ENCODE peak calls at places on chromosomes 13 and 19, in nine cellular contexts. Q, S, N, F, G, V, M, K and Y are unnamed samples.

GRCh38 chr13:40585911-40586471 is 80.5 kb downstream of the FOXO1 start:
- DNase-seq in Q (no peak), S (no peak), N (no peak), F (no peak), G (no peak), V (peak), M (peak), K (no peak), Y (no peak)

GRCh38 chr19:43546581-43546980 is 13.6 kb downstream of the ZNF575 start:
- DNase-seq in Q (no peak), S (no peak), N (no peak), F (no peak), G (no peak), V (no peak), M (no peak), K (no peak), Y (no peak)

GRCh38 chr13:103371271-103371670 is 305.1 kb upstream of the SLC10A2 start:
- DNase-seq in Q (no peak), S (no peak), N (no peak), F (no peak), G (no peak), V (no peak), M (no peak), K (no peak), Y (peak)

GRCh38 chr13:31824705-31825512 is 85.6 kb downstream of the RXFP2 start:
- DNase-seq in Q (no peak), S (peak), N (no peak), F (no peak), G (no peak), V (peak), M (peak), K (peak), Y (peak)

GRCh38 chr13:33322474-33322827 is 36.9 kb upstream of the STARD13 start:
- DNase-seq in Q (no peak), S (no peak), N (no peak), F (no peak), G (peak), V (peak), M (no peak), K (no peak), Y (peak)

GRCh38 chr13:70604448-70604847 is 496.2 kb upstream of the KLHL1 start:
- DNase-seq in Q (no peak), S (no peak), N (no peak), F (no peak), G (peak), V (no peak), M (peak), K (no peak), Y (no peak)

GRCh38 chr13:98879965-98880364 is 97.9 kb downstream of the DOCK9 start:
- DNase-seq in Q (peak), S (no peak), N (no peak), F (no peak), G (no peak), V (no peak), M (no peak), K (no peak), Y (no peak)

GRCh38 chr19:18735324-18735723 is 51.8 kb downstream of the CRTC1 start:
- DNase-seq in Q (no peak), S (peak), N (no peak), F (no peak), G (no peak), V (no peak), M (no peak), K (no peak), Y (no peak)

GRCh38 chr19:50851620-50852019 is 3.1 kb upstream of the KLK3 start:
- DNase-seq in Q (no peak), S (no peak), N (no peak), F (no peak), G (no peak), V (no peak), M (no peak), K (no peak), Y (no peak)

GRCh38 chr19:51020988-51021651 is 1.6 kb upstream of the KLK10 start:
- DNase-seq in Q (peak), S (peak), N (no peak), F (no peak), G (peak), V (peak), M (peak), K (peak), Y (peak)

GRCh38 chr19:574658-575526 is 2.5 kb downstream of the BSG start:
- DNase-seq in Q (no peak), S (peak), N (no peak), F (peak), G (peak), V (peak), M (no peak), K (peak), Y (peak)

GRCh38 chr13:51192348-51192747 is 29.9 kb upstream of the FAM124A start:
- DNase-seq in Q (no peak), S (no peak), N (no peak), F (no peak), G (no peak), V (no peak), M (no peak), K (no peak), Y (peak)

GRCh38 chr19:4083677-4084546 is 17.2 kb upstream of the ZBTB7A start:
- DNase-seq in Q (no peak), S (no peak), N (no peak), F (no peak), G (no peak), V (no peak), M (peak), K (peak), Y (peak)

GRCh38 chr19:48686103-48686502 is 9.7 kb upstream of the FUT2 start:
- DNase-seq in Q (no peak), S (no peak), N (no peak), F (no peak), G (no peak), V (no peak), M (no peak), K (no peak), Y (no peak)